ENCODE peak calls at places on chromosome 6, in four cellular contexts. One of them, this sample, is unnamed.

GRCh38 chr6:53793318-53793975 is 1.4 kb upstream of the LRRC1 start:
- DNase-seq in retinal pigment epithelial cell: no peak
- DNase-seq in activated CD4-positive, alpha-beta T cell treated with anti-CD3 and anti-CD28 coated beads, Interleukin-2, amount 50 U/mL, for 1 hour: peak; percentile 12
- DNase-seq in neural crest cell: peak; percentile 35
- DNase-seq in this sample: peak; percentile 31

GRCh38 chr6:148134566-148134965 is 208.1 kb upstream of the SASH1 start:
- DNase-seq in retinal pigment epithelial cell: no peak
- DNase-seq in activated CD4-positive, alpha-beta T cell treated with anti-CD3 and anti-CD28 coated beads, Interleukin-2, amount 50 U/mL, for 1 hour: no peak
- DNase-seq in neural crest cell: no peak
- DNase-seq in this sample: no peak

GRCh38 chr6:129920103-129920798 is 59.1 kb upstream of the TMEM244 start:
- DNase-seq in retinal pigment epithelial cell: no peak
- DNase-seq in activated CD4-positive, alpha-beta T cell treated with anti-CD3 and anti-CD28 coated beads, Interleukin-2, amount 50 U/mL, for 1 hour: no peak
- DNase-seq in neural crest cell: no peak
- DNase-seq in this sample: no peak

GRCh38 chr6:46014511-46015118 is 1.0 kb downstream of the CLIC5 start:
- DNase-seq in retinal pigment epithelial cell: no peak
- DNase-seq in activated CD4-positive, alpha-beta T cell treated with anti-CD3 and anti-CD28 coated beads, Interleukin-2, amount 50 U/mL, for 1 hour: peak; percentile 9
- DNase-seq in neural crest cell: peak; percentile 1
- DNase-seq in this sample: peak; percentile 36

GRCh38 chr6:144390886-144391285 is 105.8 kb downstream of the UTRN start:
- DNase-seq in retinal pigment epithelial cell: no peak
- DNase-seq in activated CD4-positive, alpha-beta T cell treated with anti-CD3 and anti-CD28 coated beads, Interleukin-2, amount 50 U/mL, for 1 hour: no peak
- DNase-seq in neural crest cell: no peak
- DNase-seq in this sample: no peak

GRCh38 chr6:27650620-27651370 is 177.9 kb upstream of the ZNF184 start:
- DNase-seq in retinal pigment epithelial cell: peak; percentile 34
- DNase-seq in activated CD4-positive, alpha-beta T cell treated with anti-CD3 and anti-CD28 coated beads, Interleukin-2, amount 50 U/mL, for 1 hour: no peak
- DNase-seq in neural crest cell: peak; percentile 72
- DNase-seq in this sample: no peak

GRCh38 chr6:84897874-84898635 is 133.7 kb upstream of the TBX18 start:
- DNase-seq in retinal pigment epithelial cell: no peak
- DNase-seq in activated CD4-positive, alpha-beta T cell treated with anti-CD3 and anti-CD28 coated beads, Interleukin-2, amount 50 U/mL, for 1 hour: no peak
- DNase-seq in neural crest cell: no peak
- DNase-seq in this sample: no peak

GRCh38 chr6:53339424-53339823 is 9.3 kb downstream of the ELOVL5 start:
- DNase-seq in retinal pigment epithelial cell: no peak
- DNase-seq in activated CD4-positive, alpha-beta T cell treated with anti-CD3 and anti-CD28 coated beads, Interleukin-2, amount 50 U/mL, for 1 hour: no peak
- DNase-seq in neural crest cell: no peak
- DNase-seq in this sample: no peak

GRCh38 chr6:148459228-148459627 is 116.6 kb downstream of the SASH1 start:
- DNase-seq in retinal pigment epithelial cell: no peak
- DNase-seq in activated CD4-positive, alpha-beta T cell treated with anti-CD3 and anti-CD28 coated beads, Interleukin-2, amount 50 U/mL, for 1 hour: no peak
- DNase-seq in neural crest cell: no peak
- DNase-seq in this sample: no peak

GRCh38 chr6:72748759-72749158 is 126.9 kb downstream of the KCNQ5 start:
- DNase-seq in retinal pigment epithelial cell: no peak
- DNase-seq in activated CD4-positive, alpha-beta T cell treated with anti-CD3 and anti-CD28 coated beads, Interleukin-2, amount 50 U/mL, for 1 hour: no peak
- DNase-seq in neural crest cell: no peak
- DNase-seq in this sample: no peak